ENCODE peak calls at places on chromosomes 5 and 9, in four cellular contexts. One of them, this sample, is unnamed.

GRCh38 chr5:59813761-59814562 is 79.6 kb downstream of the PDE4D start:
- DNase-seq in RCC 7860: peak
- DNase-seq in T-helper 17 cell: no peak
- DNase-seq in EH: peak
- DNase-seq in this sample: peak

GRCh38 chr9:135615666-135616620 is 23.4 kb downstream of the GLT6D1 start:
- DNase-seq in RCC 7860: no peak
- DNase-seq in T-helper 17 cell: no peak
- DNase-seq in EH: no peak
- DNase-seq in this sample: no peak

GRCh38 chr5:32625106-32625505 is 39.7 kb downstream of the SUB1 start:
- DNase-seq in EH: peak
- DNase-seq in T-helper 17 cell: no peak
- DNase-seq in RCC 7860: no peak
- DNase-seq in this sample: no peak

GRCh38 chr5:139740138-139740992 is 55.2 kb upstream of the PSD2 start:
- DNase-seq in RCC 7860: no peak
- DNase-seq in EH: no peak
- DNase-seq in T-helper 17 cell: no peak
- DNase-seq in this sample: peak

GRCh38 chr9:130284690-130285089 is 19.1 kb downstream of the HMCN2 start:
- DNase-seq in T-helper 17 cell: no peak
- DNase-seq in EH: no peak
- DNase-seq in RCC 7860: no peak
- DNase-seq in this sample: no peak

GRCh38 chr9:114383866-114384231 is 3.9 kb downstream of the AKNA start:
- DNase-seq in T-helper 17 cell: no peak
- DNase-seq in EH: no peak
- DNase-seq in RCC 7860: no peak
- DNase-seq in this sample: no peak

GRCh38 chr9:91177081-91177480 is 184.6 kb downstream of the AUH start:
- DNase-seq in T-helper 17 cell: no peak
- DNase-seq in RCC 7860: no peak
- DNase-seq in EH: no peak
- DNase-seq in this sample: no peak

GRCh38 chr9:444528-444927 is 229.9 kb downstream of the DOCK8 start:
- DNase-seq in T-helper 17 cell: no peak
- DNase-seq in EH: no peak
- DNase-seq in RCC 7860: no peak
- DNase-seq in this sample: no peak

GRCh38 chr9:37904647-37905505 is 949 bp upstream of the SLC25A51 start:
- DNase-seq in T-helper 17 cell: no peak
- DNase-seq in EH: peak
- DNase-seq in RCC 7860: no peak
- DNase-seq in this sample: no peak

GRCh38 chr9:4371108-4371507 is 71.2 kb upstream of the GLIS3 start:
- DNase-seq in RCC 7860: peak
- DNase-seq in EH: peak
- DNase-seq in T-helper 17 cell: no peak
- DNase-seq in this sample: no peak

GRCh38 chr5:73160239-73160671 is 12.7 kb upstream of the TMEM174 start:
- DNase-seq in T-helper 17 cell: no peak
- DNase-seq in EH: no peak
- DNase-seq in RCC 7860: peak
- DNase-seq in this sample: peak

GRCh38 chr9:92455217-92455616 is 27.1 kb downstream of the ASPN start:
- DNase-seq in T-helper 17 cell: no peak
- DNase-seq in EH: no peak
- DNase-seq in RCC 7860: no peak
- DNase-seq in this sample: no peak

GRCh38 chr5:39080168-39080567 is 6.0 kb upstream of the RICTOR start:
- DNase-seq in RCC 7860: peak
- DNase-seq in EH: no peak
- DNase-seq in T-helper 17 cell: no peak
- DNase-seq in this sample: no peak

GRCh38 chr9:114427644-114428043 is 39.9 kb upstream of the AKNA start:
- DNase-seq in T-helper 17 cell: no peak
- DNase-seq in EH: no peak
- DNase-seq in RCC 7860: no peak
- DNase-seq in this sample: no peak

GRCh38 chr9:87069690-87070089 is 122.4 kb upstream of the GAS1 start:
- DNase-seq in T-helper 17 cell: no peak
- DNase-seq in EH: peak
- DNase-seq in RCC 7860: no peak
- DNase-seq in this sample: no peak

GRCh38 chr5:11758321-11758720 is 145.9 kb downstream of the CTNND2 start:
- DNase-seq in T-helper 17 cell: no peak
- DNase-seq in EH: no peak
- DNase-seq in RCC 7860: no peak
- DNase-seq in this sample: no peak

GRCh38 chr9:131483319-131484050 is 19.2 kb upstream of the POMT1 start:
- DNase-seq in EH: no peak
- DNase-seq in T-helper 17 cell: no peak
- DNase-seq in RCC 7860: no peak
- DNase-seq in this sample: no peak

GRCh38 chr9:35907732-35908483 is 1.4 kb upstream of the SPAAR start:
- DNase-seq in EH: peak
- DNase-seq in RCC 7860: peak
- DNase-seq in T-helper 17 cell: no peak
- DNase-seq in this sample: no peak

GRCh38 chr9:4424891-4425290 is 65.4 kb upstream of the SLC1A1 start:
- DNase-seq in EH: peak
- DNase-seq in RCC 7860: no peak
- DNase-seq in T-helper 17 cell: no peak
- DNase-seq in this sample: no peak